ENCODE peak calls at places on chromosomes 7 and 10, in five cellular contexts. O, N, B, A and Y are unnamed samples.

GRCh38 chr10:86968271-86968993 is at the start of gene ADIRF:
- DNase-seq in O (peak; percentile 62), N (peak; percentile 19), B (peak; percentile 40), A (no peak), Y (peak; percentile 82)

GRCh38 chr10:12549297-12549696 is 199.9 kb downstream of the CAMK1D start:
- DNase-seq in O (no peak), N (no peak), B (no peak), A (no peak), Y (no peak)

GRCh38 chr7:134693256-134693655 is 46.6 kb downstream of the BPGM start:
- DNase-seq in O (no peak), N (no peak), B (no peak), A (no peak), Y (no peak)

GRCh38 chr7:80942261-80943041 is 23.6 kb upstream of the SEMA3C start:
- DNase-seq in O (peak; percentile 35), N (peak; percentile 25), B (no peak), A (peak; percentile 55), Y (peak; percentile 90)

GRCh38 chr7:142855756-142856564 is 1.1 kb downstream of the EPHB6 start:
- DNase-seq in O (no peak), N (no peak), B (no peak), A (no peak), Y (no peak)

GRCh38 chr7:68697821-68698280 is 900.4 kb upstream of the AUTS2 start:
- DNase-seq in O (no peak), N (peak; percentile 67), B (no peak), A (no peak), Y (no peak)

GRCh38 chr10:116868722-116869121 is 19.4 kb downstream of the ENO4 start:
- DNase-seq in O (no peak), N (peak; percentile 53), B (no peak), A (no peak), Y (no peak)

GRCh38 chr7:123725586-123726171 is 23.1 kb downstream of the WASL start:
- DNase-seq in O (no peak), N (no peak), B (no peak), A (peak; percentile 38), Y (no peak)

GRCh38 chr10:5555881-5556280 is 31.1 kb downstream of the CALML3 start:
- DNase-seq in O (no peak), N (no peak), B (no peak), A (no peak), Y (no peak)

GRCh38 chr10:83801983-83802382 is 337.3 kb upstream of the GHITM start:
- DNase-seq in O (no peak), N (no peak), B (no peak), A (peak; percentile 20), Y (no peak)

DNA sequence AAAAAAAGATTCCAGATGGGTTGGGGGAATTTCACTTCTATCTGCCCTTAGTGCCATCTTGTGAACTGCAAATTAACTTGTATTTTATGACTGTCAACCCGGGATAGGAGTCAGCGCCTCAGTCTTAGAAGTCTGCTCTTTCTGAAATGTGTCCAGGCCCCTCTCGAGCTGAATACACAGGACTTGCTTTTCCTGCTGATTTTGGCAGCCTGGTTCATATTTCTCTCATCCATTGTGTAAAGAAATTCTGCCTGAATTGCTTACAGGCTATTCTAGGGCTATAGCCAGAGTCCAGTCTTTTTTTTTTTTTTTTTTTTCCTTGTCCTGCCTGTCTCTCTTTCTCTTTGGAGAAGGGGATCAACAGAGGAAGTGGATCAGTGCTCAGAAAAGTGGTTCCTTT is 24.6 kb downstream of the GATA3 start:
- DNase-seq in O (no peak), N (no peak), B (no peak), A (no peak), Y (no peak)
- TF ChIP-seq CTCF in O (no peak), N (no peak), B (no peak), A (no peak), Y (no peak)

DNA sequence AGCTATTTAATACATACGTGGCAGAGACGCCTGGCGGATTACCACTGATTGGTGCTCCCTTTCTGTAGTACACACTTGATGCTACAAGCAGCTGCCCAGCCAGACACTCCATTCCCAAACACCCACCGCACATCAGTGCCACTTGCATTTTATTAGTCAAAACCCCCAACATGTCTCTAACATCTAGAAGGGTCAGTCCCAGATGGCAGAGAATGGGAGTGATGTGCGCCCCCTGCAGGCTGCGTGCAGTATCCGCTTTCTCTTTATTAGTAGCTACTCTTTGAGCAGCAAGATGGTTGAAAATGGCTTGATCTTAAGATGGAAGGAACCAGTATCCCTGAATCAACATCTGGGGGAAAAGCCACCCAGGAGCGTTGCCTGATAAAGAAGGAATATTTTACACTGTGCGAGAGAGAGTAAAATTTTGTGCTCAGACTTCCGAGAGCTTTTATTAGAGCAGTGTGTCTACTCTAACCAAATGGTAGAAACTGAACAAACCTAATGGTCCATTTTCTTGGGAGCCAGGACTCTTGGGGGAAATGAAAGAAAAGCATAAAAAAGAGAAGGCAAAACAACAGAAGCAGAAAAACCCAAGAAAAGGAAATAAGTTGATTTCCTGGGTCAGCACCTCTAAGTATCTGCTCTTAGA is 78.3 kb downstream of the ST8SIA6 start:
- DNase-seq in O (no peak), N (peak; percentile 57), B (peak; percentile 13), A (peak; percentile 32), Y (no peak)
- TF ChIP-seq CTCF in O (peak; percentile 13), N (peak; percentile 67), B (peak; percentile 66), A (peak; percentile 59), Y (peak; percentile 47)

DNA sequence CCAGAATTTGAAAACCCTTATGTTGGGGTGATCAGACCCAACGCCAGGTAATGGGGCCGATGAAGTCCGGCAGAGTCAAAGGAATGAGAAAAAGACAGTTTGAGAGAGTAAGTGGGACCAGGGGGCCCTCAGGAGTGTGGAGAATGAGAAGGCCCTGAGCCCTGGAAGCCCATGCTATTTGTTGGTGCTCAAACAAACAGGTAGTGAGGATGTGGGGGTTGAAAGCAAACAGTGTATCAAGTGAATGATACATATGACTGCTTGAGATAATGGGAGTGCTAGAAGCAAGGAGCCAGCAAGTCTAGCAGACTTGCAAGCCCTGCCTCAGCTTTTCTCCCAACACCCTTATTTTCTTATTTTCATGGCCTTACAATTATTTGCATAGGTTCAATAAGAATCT is 11.2 kb upstream of the SEPTIN14 start:
- DNase-seq in O (no peak), N (no peak), B (no peak), A (no peak), Y (no peak)
- TF ChIP-seq CTCF in O (no peak), N (no peak), B (no peak), A (no peak), Y (no peak)

GRCh38 chr10:100507357-100507732 is 12.3 kb downstream of the SEC31B start:
- DNase-seq in O (no peak), N (no peak), B (no peak), A (no peak), Y (no peak)

GRCh38 chr10:100510533-100511308 is 8.9 kb downstream of the SEC31B start:
- DNase-seq in O (no peak), N (no peak), B (no peak), A (peak; percentile 79), Y (no peak)

GRCh38 chr10:100509241-100509640 is 10.4 kb downstream of the SEC31B start:
- DNase-seq in O (no peak), N (no peak), B (no peak), A (no peak), Y (no peak)

GRCh38 chr10:100506596-100507356 is 12.9 kb downstream of the SEC31B start:
- DNase-seq in O (no peak), N (no peak), B (no peak), A (peak; percentile 38), Y (no peak)

DNA sequence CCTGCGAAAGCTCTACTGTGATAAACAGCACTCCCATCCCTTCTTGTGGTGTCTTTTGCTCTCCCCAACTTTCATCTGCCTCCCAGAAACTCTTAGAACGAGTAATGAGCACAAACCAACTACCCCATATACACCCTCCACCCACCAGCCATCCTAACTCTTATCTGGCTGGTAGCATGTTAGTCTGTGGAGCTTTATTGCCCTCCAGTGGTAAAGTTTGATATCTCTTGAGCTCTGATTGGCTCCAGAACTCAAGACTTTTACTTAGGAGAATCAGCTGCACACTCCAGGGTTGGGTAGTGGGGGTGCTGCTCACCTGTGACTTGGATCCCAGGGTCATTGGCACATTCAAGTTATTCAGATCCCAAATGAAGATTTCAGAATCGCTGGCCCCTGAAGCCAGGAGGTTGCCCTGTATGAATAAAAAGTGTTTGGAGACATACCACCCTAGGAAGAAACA is 10.9 kb downstream of the SEC31B start:
- DNase-seq in O (no peak), N (no peak), B (peak; percentile 57), A (peak; percentile 75), Y (no peak)
- TF ChIP-seq CTCF in O (peak; percentile 21), N (peak; percentile 63), B (peak; percentile 46), A (peak; percentile 64), Y (peak; percentile 79)

DNA sequence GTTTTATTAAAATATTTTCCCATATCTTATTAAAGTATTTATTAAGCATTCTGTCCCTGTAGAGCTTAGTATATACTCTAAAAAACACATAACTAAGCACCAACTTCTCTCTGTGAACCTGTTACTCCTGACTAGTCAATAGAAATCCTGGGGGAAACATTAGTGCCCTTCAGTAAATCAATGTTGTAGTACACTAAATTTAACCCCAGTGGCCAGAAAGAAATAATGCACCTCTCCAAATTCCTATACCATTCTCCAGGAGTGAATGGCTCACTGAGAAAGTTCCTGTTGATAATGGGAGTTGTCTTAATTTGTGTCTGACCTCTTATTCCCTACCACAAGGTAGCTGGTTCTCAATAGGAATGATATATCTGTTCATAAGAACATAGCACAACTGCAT is 188.2 kb downstream of the SEMA3D start:
- DNase-seq in O (no peak), N (no peak), B (no peak), A (no peak), Y (no peak)
- TF ChIP-seq CTCF in O (no peak), N (peak; percentile 57), B (no peak), A (no peak), Y (no peak)

GRCh38 chr7:127591189-127591588 is 2.3 kb upstream of the FSCN3 start:
- DNase-seq in O (no peak), N (no peak), B (no peak), A (no peak), Y (no peak)

GRCh38 chr7:127589901-127590300 is 1.7 kb downstream of the ARF5 start:
- DNase-seq in O (no peak), N (no peak), B (no peak), A (no peak), Y (no peak)

GRCh38 chr7:127587663-127588018 is 570 bp upstream of the ARF5 start:
- DNase-seq in O (peak; percentile 12), N (no peak), B (no peak), A (no peak), Y (no peak)

GRCh38 chr7:127588019-127588696 is at the start of gene ARF5:
- DNase-seq in O (peak; percentile 88), N (peak; percentile 93), B (peak; percentile 98), A (peak; percentile 90), Y (peak; percentile 96)

DNA sequence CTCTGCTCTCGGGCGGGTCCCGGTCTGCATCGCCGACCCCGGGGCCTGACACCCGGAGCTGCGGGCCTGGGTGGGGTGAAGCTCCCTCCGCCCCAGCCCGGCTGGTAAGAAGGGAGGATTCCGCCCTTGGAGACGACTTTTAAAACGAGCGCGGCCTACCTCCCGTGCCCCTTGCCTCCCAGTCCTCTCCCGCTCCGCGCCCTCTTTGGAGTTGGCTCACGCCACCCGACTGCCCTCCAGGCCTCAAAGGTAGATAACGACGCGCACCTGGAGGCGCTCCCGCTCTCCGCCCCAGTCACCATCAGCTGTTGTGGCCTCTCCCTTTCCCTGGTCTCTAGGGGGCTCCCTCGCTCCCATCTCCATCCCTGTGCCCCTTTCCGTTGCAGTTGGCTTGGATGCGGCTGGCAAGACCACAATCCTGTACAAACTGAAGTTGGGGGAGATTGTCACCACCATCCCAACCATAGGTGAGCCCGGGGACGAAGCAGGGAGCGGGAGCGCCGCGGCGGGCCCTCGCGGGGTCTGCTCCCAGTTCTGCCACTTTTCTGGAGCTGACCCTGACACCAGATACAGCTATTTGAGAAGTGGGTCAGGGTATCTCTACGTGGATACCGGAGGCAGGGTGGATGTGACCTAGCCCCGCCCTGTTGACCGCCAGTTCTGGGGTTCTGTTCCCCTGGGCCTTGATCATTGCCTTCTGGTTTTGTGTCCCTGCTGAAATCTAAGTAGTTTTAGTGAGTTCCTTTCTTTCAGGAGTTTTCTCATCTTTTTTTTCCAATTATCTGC is 679 bp downstream of the ARF5 start:
- DNase-seq in O (peak; percentile 45), N (peak; percentile 57), B (peak; percentile 65), A (peak; percentile 66), Y (no peak)
- TF ChIP-seq CTCF in O (peak; percentile 51), N (no peak), B (peak; percentile 65), A (peak; percentile 57), Y (peak; percentile 67)